ENCODE peak calls at places on chromosome 2, in nine cellular contexts. O, B, I, F, K, W, L, Z and D are unnamed samples.

GRCh38 chr2:19349911-19350677 is 8.3 kb downstream of the OSR1 start:
- DNase-seq in O (peak; percentile 39), B (no peak), I (no peak), F (peak; percentile 68), K (no peak), W (no peak), L (no peak), Z (no peak), D (no peak)

GRCh38 chr2:135183822-135184221 is 131.7 kb downstream of the RAB3GAP1 start:
- DNase-seq in O (no peak), B (no peak), I (no peak), F (no peak), K (no peak), W (no peak), L (no peak), Z (no peak), D (no peak)

GRCh38 chr2:113858764-113859163 is 31.1 kb upstream of the ACTR3 start:
- DNase-seq in O (no peak), B (no peak), I (no peak), F (peak; percentile 93), K (peak; percentile 73), W (no peak), L (no peak), Z (peak; percentile 72), D (peak; percentile 77)

GRCh38 chr2:7625392-7626138 is 708.4 kb downstream of the RNF144A start:
- DNase-seq in O (no peak), B (no peak), I (no peak), F (no peak), K (no peak), W (peak; percentile 76), L (no peak), Z (no peak), D (no peak)

GRCh38 chr2:170530284-170530745 is 184.8 kb upstream of the SP5 start:
- DNase-seq in O (no peak), B (peak; percentile 98), I (no peak), F (peak; percentile 74), K (no peak), W (peak; percentile 99), L (no peak), Z (peak; percentile 19), D (peak; percentile 44)

GRCh38 chr2:147456729-147457128 is 388.1 kb upstream of the ACVR2A start:
- DNase-seq in O (no peak), B (peak; percentile 38), I (no peak), F (peak; percentile 18), K (no peak), W (peak; percentile 18), L (no peak), Z (peak; percentile 2), D (no peak)

GRCh38 chr2:99032786-99033185 is 96.8 kb upstream of the CRACDL start:
- DNase-seq in O (no peak), B (no peak), I (no peak), F (peak; percentile 0), K (no peak), W (no peak), L (no peak), Z (no peak), D (no peak)

GRCh38 chr2:9660781-9661180 is 30.0 kb upstream of the YWHAQ start:
- DNase-seq in O (no peak), B (no peak), I (no peak), F (no peak), K (no peak), W (no peak), L (no peak), Z (no peak), D (no peak)

GRCh38 chr2:200110380-200110779 is 155.0 kb downstream of the MAIP1 start:
- DNase-seq in O (no peak), B (no peak), I (no peak), F (no peak), K (no peak), W (no peak), L (no peak), Z (no peak), D (no peak)

GRCh38 chr2:177717831-177718618 is 325.5 kb downstream of the AGPS start:
- DNase-seq in O (no peak), B (no peak), I (no peak), F (no peak), K (no peak), W (no peak), L (no peak), Z (no peak), D (no peak)

GRCh38 chr2:64629329-64629781 is 24.4 kb downstream of the SERTAD2 start:
- DNase-seq in O (no peak), B (no peak), I (no peak), F (no peak), K (no peak), W (no peak), L (no peak), Z (no peak), D (no peak)

GRCh38 chr2:67824196-67824595 is 238.6 kb downstream of the C1D start:
- DNase-seq in O (no peak), B (no peak), I (no peak), F (peak; percentile 84), K (no peak), W (no peak), L (no peak), Z (no peak), D (no peak)

GRCh38 chr2:71716697-71717624 is 263.6 kb downstream of the DYSF start:
- DNase-seq in O (no peak), B (no peak), I (no peak), F (peak; percentile 85), K (peak; percentile 85), W (no peak), L (no peak), Z (peak; percentile 54), D (no peak)

GRCh38 chr2:198314559-198315153 is 510.3 kb downstream of the PLCL1 start:
- DNase-seq in O (no peak), B (peak; percentile 43), I (no peak), F (peak; percentile 53), K (no peak), W (peak; percentile 54), L (peak; percentile 23), Z (peak; percentile 22), D (peak; percentile 20)

GRCh38 chr2:239328306-239329191 is 72.3 kb downstream of the HDAC4 start:
- DNase-seq in O (no peak), B (no peak), I (no peak), F (peak; percentile 93), K (peak; percentile 64), W (no peak), L (no peak), Z (peak; percentile 38), D (no peak)

GRCh38 chr2:95061601-95062183 is 36.2 kb downstream of the MAL start:
- DNase-seq in O (no peak), B (no peak), I (no peak), F (no peak), K (no peak), W (no peak), L (no peak), Z (no peak), D (no peak)

GRCh38 chr2:134080759-134081158 is 173.1 kb upstream of the MGAT5 start:
- DNase-seq in O (no peak), B (no peak), I (no peak), F (no peak), K (no peak), W (no peak), L (no peak), Z (no peak), D (no peak)

GRCh38 chr2:181070119-181070833 is 89.9 kb downstream of the UBE2E3 start:
- DNase-seq in O (no peak), B (no peak), I (no peak), F (peak; percentile 77), K (no peak), W (no peak), L (no peak), Z (peak; percentile 46), D (peak; percentile 50)

GRCh38 chr2:45909677-45910191 is 258.3 kb downstream of the PRKCE start:
- DNase-seq in O (no peak), B (no peak), I (no peak), F (peak; percentile 25), K (no peak), W (peak; percentile 28), L (peak; percentile 40), Z (no peak), D (peak; percentile 45)

GRCh38 chr2:9703085-9703641 is 72.4 kb upstream of the YWHAQ start:
- DNase-seq in O (peak; percentile 76), B (no peak), I (peak; percentile 72), F (peak; percentile 76), K (peak; percentile 91), W (peak; percentile 95), L (no peak), Z (no peak), D (peak; percentile 63)

GRCh38 chr2:176129013-176129796 is at the start of gene HOXD8:
- DNase-seq in O (no peak), B (peak; percentile 84), I (no peak), F (peak; percentile 56), K (no peak), W (peak; percentile 64), L (no peak), Z (no peak), D (no peak)

GRCh38 chr2:98623657-98624056 is 15.3 kb downstream of the UNC50 start:
- DNase-seq in O (no peak), B (no peak), I (no peak), F (no peak), K (no peak), W (no peak), L (peak; percentile 61), Z (no peak), D (no peak)

GRCh38 chr2:6917761-6918421 is 679 bp downstream of the RNF144A start:
- DNase-seq in O (no peak), B (no peak), I (no peak), F (no peak), K (no peak), W (no peak), L (no peak), Z (no peak), D (no peak)

GRCh38 chr2:123468071-123468470 is 557.0 kb upstream of the CNTNAP5 start:
- DNase-seq in O (no peak), B (no peak), I (no peak), F (no peak), K (no peak), W (no peak), L (no peak), Z (no peak), D (no peak)

GRCh38 chr2:39405364-39405763 is 31.7 kb downstream of the MAP4K3 start:
- DNase-seq in O (no peak), B (no peak), I (no peak), F (no peak), K (no peak), W (no peak), L (no peak), Z (no peak), D (no peak)

GRCh38 chr2:95359035-95359434 is 43.5 kb upstream of the FAHD2A start:
- DNase-seq in O (no peak), B (no peak), I (no peak), F (peak; percentile 87), K (peak; percentile 33), W (no peak), L (no peak), Z (peak; percentile 48), D (no peak)